ENCODE peak calls at places on chromosomes 5 and 9, in seven cellular contexts. U, S, N, L, A, K and W are unnamed samples. For H3K4me1, the result is how much of the 10 kb centered on the place peaks cover.

GRCh38 chr9:129544766-129545165 is 76.1 kb downstream of the C9orf50 start:
- DNase-seq in N (no peak), S (no peak), L (no peak), A (no peak), K (no peak), U (peak), W (no peak)

GRCh38 chr5:177454397-177455035 is 7.9 kb downstream of the PRR7 start:
- DNase-seq in A (peak), U (peak), S (peak), L (peak), N (peak), K (peak), W (peak)

GRCh38 chr9:5626727-5627634 is 1.9 kb upstream of the RIC1 start:
- DNase-seq in N (peak), L (no peak), U (peak), S (no peak), K (peak), A (no peak), W (peak)

GRCh38 chr9:34380034-34380510 is 3.4 kb upstream of the MYORG start:
- DNase-seq in S (peak), L (no peak), U (no peak), K (no peak), A (peak), N (no peak), W (no peak)

GRCh38 chr5:17238521-17239041 is 21.1 kb downstream of the BASP1 start:
- DNase-seq in A (no peak), U (peak), N (no peak), L (no peak), S (no peak), K (no peak), W (no peak)

GRCh38 chr5:138180183-138180782 is 1.4 kb downstream of the KIF20A start:
- DNase-seq in A (no peak), L (peak), S (no peak), U (peak), K (no peak), N (no peak), W (no peak)

GRCh38 chr5:65482280-65482726 is 583 bp upstream of the ADAMTS6 start:
- DNase-seq in K (no peak), S (no peak), U (peak), A (no peak), N (no peak), L (no peak), W (no peak)

GRCh38 chr5:133249593-133249992 is 197.8 kb downstream of the HSPA4 start:
- DNase-seq in N (no peak), L (no peak), S (peak), A (no peak), U (no peak), K (no peak), W (no peak)

GRCh38 chr5:88502179-88503064 is 233.8 kb upstream of the TMEM161B start:
- DNase-seq in A (no peak), S (no peak), L (no peak), U (peak), K (no peak), N (no peak), W (peak)

GRCh38 chr5:10779592-10779991 is 18.6 kb upstream of the DAP start:
- DNase-seq in K (no peak), L (no peak), S (no peak), A (no peak), N (no peak), U (no peak), W (no peak)

GRCh38 chr9:72871685-72872084 is 81.2 kb downstream of the ALDH1A1 start:
- DNase-seq in A (no peak), S (no peak), K (no peak), U (no peak), L (peak), N (no peak), W (no peak)

GRCh38 chr5:93385665-93386064 is 195.4 kb downstream of the NR2F1-AS1 start:
- DNase-seq in L (no peak), S (no peak), K (no peak), A (no peak), U (peak), N (no peak), W (no peak)

GRCh38 chr5:127299678-127300077 is 9.1 kb downstream of the MEGF10 start:
- DNase-seq in S (no peak), U (no peak), N (no peak), L (no peak), A (no peak), K (no peak), W (no peak)

GRCh38 chr5:82265052-82265451 is 13.1 kb downstream of the RPS23 start:
- DNase-seq in L (no peak), U (peak), A (no peak), S (no peak), K (no peak), N (no peak), W (no peak)

GRCh38 chr9:79013715-79014610 is 557.8 kb upstream of the TLE4 start:
- DNase-seq in U (peak), S (no peak), L (no peak), N (no peak), K (no peak), A (no peak), W (no peak)

GRCh38 chr5:170503970-170504525 is at the start of gene KCNIP1:
- DNase-seq in S (no peak), N (no peak), A (peak), K (peak), U (peak), L (no peak), W (no peak)

GRCh38 chr5:100794844-100795243 is 108.2 kb downstream of the ST8SIA4 start:
- DNase-seq in S (peak), N (no peak), U (no peak), A (no peak), L (no peak), K (no peak), W (no peak)

GRCh38 chr9:91898451-91899433 is 51.3 kb downstream of the ROR2 start:
- DNase-seq in L (peak), U (no peak), S (peak), A (no peak), K (no peak), N (no peak), W (no peak)

GRCh38 chr9:86082870-86083269 is 16.5 kb downstream of the GOLM1 start:
- DNase-seq in L (no peak), U (peak), A (no peak), S (no peak), K (no peak), N (no peak), W (no peak)

GRCh38 chr5:108266235-108266634 is 115.7 kb downstream of the FBXL17 start:
- DNase-seq in S (no peak), L (no peak), K (no peak), N (no peak), U (peak), A (no peak), W (no peak)

GRCh38 chr9:118522093-118523028 is 818.2 kb downstream of the TLR4 start:
- DNase-seq in U (peak), A (peak), K (peak), N (peak), S (no peak), L (peak), W (no peak)

GRCh38 chr9:100394819-100395218 is 32.1 kb upstream of the MSANTD3 start:
- DNase-seq in N (no peak), A (no peak), S (no peak), L (no peak), K (no peak), U (peak), W (no peak)

GRCh38 chr5:59079622-59080620 is 497.0 kb downstream of the RAB3C start:
- DNase-seq in U (peak), S (no peak), A (no peak), N (peak), K (no peak), L (peak), W (no peak)

GRCh38 chr5:171537463-171537862 is 118.0 kb downstream of the FGF18 start:
- DNase-seq in N (no peak), K (no peak), L (no peak), U (peak), S (no peak), A (no peak), W (no peak)

GRCh38 chr9:76905984-76906861 is at the start of gene PRUNE2:
- DNase-seq in L (no peak), S (no peak), A (peak), K (peak), U (peak), N (peak), W (no peak)

GRCh38 chr5:37045703-37046102 is 169.1 kb downstream of the NIPBL start:
- DNase-seq in U (no peak), L (no peak), S (no peak), K (no peak), N (no peak), A (no peak), W (no peak)

GRCh38 chr9:26012797-26013594 is 334.8 kb upstream of the TUSC1 start:
- DNase-seq in S (no peak), K (no peak), U (peak), L (no peak), N (no peak), A (no peak), W (no peak)

GRCh38 chr9:122372856-122373845 is 2.3 kb downstream of the PTGS1 start:
- DNase-seq in A (no peak), U (no peak), K (no peak), L (no peak), N (no peak), S (peak), W (no peak)

GRCh38 chr5:53994148-53994547 is 316.2 kb downstream of the ARL15 start:
- DNase-seq in K (no peak), L (no peak), S (no peak), N (no peak), A (no peak), U (peak), W (no peak)

GRCh38 chr9:68947015-68947414 is 66.9 kb downstream of the PRKACG start:
- DNase-seq in U (no peak), S (no peak), N (no peak), A (peak), K (no peak), L (no peak), W (no peak)

GRCh38 chr5:124652892-124653441 is 93.5 kb downstream of the ZNF608 start:
- DNase-seq in A (no peak), K (no peak), S (no peak), N (no peak), U (no peak), L (no peak), W (no peak)

DNA sequence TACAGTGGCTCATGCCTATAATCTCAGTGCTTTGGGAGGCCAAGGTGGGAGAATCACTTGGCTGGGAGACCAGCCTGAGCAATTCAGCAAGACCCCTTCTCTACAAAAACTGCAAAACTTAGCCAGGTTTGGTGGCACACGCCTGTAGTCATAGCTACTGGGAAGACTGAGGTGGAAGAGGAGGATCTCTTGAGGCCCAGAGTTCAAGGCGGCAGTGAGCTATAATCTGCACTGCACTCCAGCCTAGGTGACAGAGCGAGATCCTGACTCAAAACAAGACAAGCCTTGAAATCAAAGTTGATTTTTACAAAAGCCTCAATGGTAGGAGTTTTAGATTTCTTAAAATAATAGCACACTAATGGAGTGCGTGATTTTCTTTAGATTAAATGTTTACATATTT is 14.6 kb downstream of the UBE2D2 start:
- DNase-seq in A (no peak), K (no peak), S (no peak), N (no peak), L (no peak), U (no peak), W (no peak)
- H3K27ac ChIP-seq in A (no peak), K (no peak), S (no peak), N (no peak), L (no peak), U (no peak), W (no peak)

DNA sequence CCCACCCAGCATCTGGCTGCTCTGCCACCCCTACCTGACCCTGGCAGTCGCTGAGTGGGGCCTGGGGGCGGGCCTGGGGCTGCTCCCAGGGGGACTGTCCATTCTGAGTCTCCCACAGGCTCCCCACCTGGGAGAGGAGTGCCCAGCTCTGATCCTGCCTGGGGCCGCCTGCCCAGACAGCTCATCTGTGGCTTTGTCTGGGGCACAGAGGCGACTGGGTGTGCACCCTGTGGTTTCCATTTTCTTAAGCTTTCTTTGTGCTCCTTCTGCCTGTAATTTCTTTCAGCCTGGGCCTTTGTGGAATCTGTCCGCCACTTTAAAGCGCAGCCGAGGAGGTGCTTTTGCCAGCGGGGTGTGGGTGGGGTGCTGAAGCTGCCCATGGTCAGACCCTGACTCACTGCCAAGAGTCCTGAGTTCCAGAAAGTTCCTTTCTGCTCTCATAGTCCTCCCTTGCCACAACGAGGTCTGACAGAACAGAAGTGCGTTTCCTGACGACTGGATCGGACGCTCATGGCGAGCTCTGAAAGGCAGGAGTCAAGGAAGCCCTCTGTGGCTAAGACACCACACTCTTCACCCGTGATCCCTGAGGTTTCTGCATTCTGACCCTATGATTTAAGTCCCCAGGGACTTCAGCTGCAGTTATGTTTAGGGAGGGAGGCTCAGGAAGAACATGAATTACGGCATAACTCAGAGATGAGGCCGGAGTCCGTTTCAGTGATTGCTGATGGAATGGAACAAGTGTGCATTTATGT is 225.0 kb downstream of the FANCC start:
- DNase-seq in U (peak), A (no peak), N (no peak), K (peak), L (no peak), S (no peak), W (no peak)
- H3K4me1 ChIP-seq in U (under half), A (under half), N (half or more), K (half or more), L (under half), S (under half), W (under half)

GRCh38 chr5:149153751-149154610 is 12.7 kb downstream of the ABLIM3 start:
- DNase-seq in S (no peak), A (no peak), N (peak), K (peak), L (peak), U (peak), W (no peak)

GRCh38 chr5:149151717-149152116 is 10.4 kb downstream of the ABLIM3 start:
- DNase-seq in K (no peak), A (no peak), S (no peak), L (no peak), U (no peak), N (no peak), W (no peak)

GRCh38 chr5:149152317-149152746 is 11.0 kb downstream of the ABLIM3 start:
- DNase-seq in L (peak), S (no peak), U (peak), A (no peak), K (no peak), N (no peak), W (no peak)

GRCh38 chr5:149154629-149155028 is 13.3 kb downstream of the ABLIM3 start:
- DNase-seq in U (no peak), K (no peak), A (no peak), S (no peak), L (no peak), N (no peak), W (no peak)

GRCh38 chr5:149153193-149153750 is 12.0 kb downstream of the ABLIM3 start:
- DNase-seq in L (no peak), A (no peak), U (no peak), N (no peak), K (no peak), S (no peak), W (no peak)
- H3K27ac ChIP-seq in L (peak), A (no peak), U (peak), N (peak), K (peak), S (no peak), W (no peak)

DNA sequence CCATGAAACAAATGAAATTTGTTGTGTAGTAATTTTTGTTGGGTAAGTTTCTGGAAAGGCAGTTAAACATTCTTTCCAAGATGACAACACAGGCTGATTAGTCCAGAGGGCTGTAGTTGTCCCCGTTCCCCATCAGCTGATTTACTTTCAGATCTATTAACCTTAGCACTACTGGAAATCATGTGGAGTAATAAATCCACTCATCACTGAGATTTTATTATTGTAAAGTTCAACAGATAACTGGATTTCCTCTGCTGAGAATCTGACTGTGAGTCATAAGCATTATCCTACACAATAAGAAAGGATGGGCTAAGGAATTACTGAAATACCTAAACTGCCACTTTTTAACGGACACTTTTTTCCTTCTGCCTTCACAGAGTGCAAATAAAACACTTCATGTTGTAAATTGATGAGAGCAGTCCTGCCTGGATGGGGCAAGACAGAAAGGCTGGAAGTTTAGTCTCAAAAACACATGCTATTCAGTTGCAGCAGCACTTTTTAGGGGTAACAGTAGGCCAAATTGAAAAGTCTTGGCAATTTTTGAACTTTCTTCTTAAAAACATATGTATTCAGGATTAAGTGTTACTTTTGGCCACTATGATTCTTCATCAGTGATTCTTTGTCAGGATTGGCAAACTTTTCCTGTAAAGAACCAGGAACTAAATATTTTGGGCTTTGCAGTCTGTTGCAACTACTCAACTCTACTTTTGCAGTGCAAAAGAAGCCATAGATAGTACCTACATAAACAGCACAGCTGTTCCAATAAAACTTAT is 7.1 kb downstream of the STOM start:
- DNase-seq in N (no peak), S (no peak), U (peak), A (no peak), K (no peak), L (no peak), W (no peak)
- H3K4me1 ChIP-seq in N (half or more), S (under half), U (under half), A (under half), K (half or more), L (half or more), W (under half)

GRCh38 chr5:150301901-150302300 is 804 bp downstream of the ARSI start:
- DNase-seq in N (no peak), A (no peak), U (no peak), S (no peak), L (no peak), K (no peak), W (no peak)

GRCh38 chr5:150299571-150300327 is 3.0 kb downstream of the ARSI start:
- DNase-seq in U (peak), L (no peak), S (no peak), N (no peak), K (no peak), A (no peak), W (no peak)

GRCh38 chr5:150298701-150299451 is 3.8 kb downstream of the ARSI start:
- DNase-seq in S (no peak), U (peak), N (no peak), A (no peak), K (no peak), L (no peak), W (no peak)

GRCh38 chr5:150301170-150301505 is 1.6 kb downstream of the ARSI start:
- DNase-seq in U (peak), K (no peak), S (no peak), N (no peak), A (no peak), L (no peak), W (no peak)

DNA sequence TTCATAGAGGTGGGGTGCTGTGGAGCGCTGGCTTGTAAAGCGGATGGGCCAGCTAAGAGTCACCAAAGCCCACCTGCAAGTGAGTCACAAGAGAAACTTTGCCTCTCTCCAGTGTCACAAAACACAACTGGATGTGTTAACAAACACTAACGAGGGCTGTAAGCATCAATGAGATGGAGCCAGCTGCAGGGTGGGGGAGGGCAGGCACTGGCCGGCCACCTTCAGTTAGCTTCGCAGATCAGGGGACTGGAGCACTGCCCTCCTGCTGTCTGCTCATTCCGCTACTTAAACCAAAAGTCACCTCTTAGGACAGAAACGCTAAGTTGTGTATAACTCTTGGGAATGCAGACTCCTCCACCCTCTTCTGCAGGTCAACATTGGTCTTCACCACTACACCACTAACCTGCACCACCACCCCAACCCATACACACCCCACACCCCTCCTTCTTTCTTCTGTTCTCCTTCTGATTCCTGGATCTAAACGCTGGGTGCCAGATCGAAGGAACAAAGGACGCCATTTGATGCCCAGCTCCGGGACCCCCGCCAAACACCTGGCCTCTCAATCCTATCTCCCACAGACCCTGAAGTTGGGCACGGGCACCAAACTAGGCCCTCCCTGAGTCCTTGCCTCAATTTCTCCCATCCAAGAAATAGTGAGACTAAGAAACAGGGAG is 2.1 kb downstream of the ARSI start:
- DNase-seq in A (no peak), L (no peak), U (no peak), S (no peak), N (no peak), K (no peak), W (no peak)
- H3K27ac ChIP-seq in A (no peak), L (no peak), U (peak), S (no peak), N (no peak), K (no peak), W (no peak)